ENCODE peak calls at places on chromosomes 11 and 22, in seven cellular contexts. T, W, G, Y, B, E and I are unnamed samples.

GRCh38 chr11:102843474-102843873 is at the start of gene MMP3:
- DNase-seq in B (no peak), W (no peak), G (no peak), T (no peak), Y (no peak), E (no peak), I (no peak)

GRCh38 chr11:61315260-61315659 is 17.6 kb downstream of the DDB1 start:
- DNase-seq in E (no peak), B (no peak), W (no peak), G (no peak), Y (no peak), T (no peak), I (no peak)

GRCh38 chr22:41799486-41800347 is 762 bp upstream of the CCDC134 start:
- DNase-seq in B (no peak), G (no peak), Y (no peak), E (peak), W (no peak), T (peak), I (no peak)

GRCh38 chr11:132962026-132962425 is 570.3 kb downstream of the OPCML start:
- DNase-seq in Y (no peak), W (no peak), T (no peak), E (peak), B (no peak), G (no peak), I (no peak)

GRCh38 chr11:3164138-3164539 is 971 bp downstream of the OSBPL5 start:
- DNase-seq in G (no peak), E (peak), Y (no peak), B (no peak), T (peak), W (no peak), I (no peak)

GRCh38 chr11:47617417-47617809 is 23.2 kb upstream of the C1QTNF4 start:
- DNase-seq in E (no peak), Y (no peak), W (no peak), G (no peak), T (no peak), B (no peak), I (peak)

GRCh38 chr22:32985899-32986772 is 72.0 kb downstream of the SYN3 start:
- DNase-seq in G (peak), Y (no peak), B (peak), W (peak), T (peak), E (peak), I (peak)

GRCh38 chr22:43622886-43623285 is 189.2 kb downstream of the EFCAB6 start:
- DNase-seq in Y (no peak), W (no peak), B (no peak), E (no peak), T (no peak), G (no peak), I (no peak)

GRCh38 chr11:48096588-48097525 is 116.5 kb downstream of the PTPRJ start:
- DNase-seq in W (peak), Y (no peak), G (peak), B (no peak), T (no peak), E (no peak), I (no peak)

GRCh38 chr22:28440517-28441366 is 238.9 kb downstream of the TTC28 start:
- DNase-seq in E (peak), G (no peak), T (no peak), Y (no peak), W (no peak), B (no peak), I (peak)

GRCh38 chr11:124669193-124669592 is 4.3 kb downstream of the SIAE start:
- DNase-seq in B (no peak), W (peak), G (peak), E (peak), T (peak), Y (no peak), I (peak)

DNA sequence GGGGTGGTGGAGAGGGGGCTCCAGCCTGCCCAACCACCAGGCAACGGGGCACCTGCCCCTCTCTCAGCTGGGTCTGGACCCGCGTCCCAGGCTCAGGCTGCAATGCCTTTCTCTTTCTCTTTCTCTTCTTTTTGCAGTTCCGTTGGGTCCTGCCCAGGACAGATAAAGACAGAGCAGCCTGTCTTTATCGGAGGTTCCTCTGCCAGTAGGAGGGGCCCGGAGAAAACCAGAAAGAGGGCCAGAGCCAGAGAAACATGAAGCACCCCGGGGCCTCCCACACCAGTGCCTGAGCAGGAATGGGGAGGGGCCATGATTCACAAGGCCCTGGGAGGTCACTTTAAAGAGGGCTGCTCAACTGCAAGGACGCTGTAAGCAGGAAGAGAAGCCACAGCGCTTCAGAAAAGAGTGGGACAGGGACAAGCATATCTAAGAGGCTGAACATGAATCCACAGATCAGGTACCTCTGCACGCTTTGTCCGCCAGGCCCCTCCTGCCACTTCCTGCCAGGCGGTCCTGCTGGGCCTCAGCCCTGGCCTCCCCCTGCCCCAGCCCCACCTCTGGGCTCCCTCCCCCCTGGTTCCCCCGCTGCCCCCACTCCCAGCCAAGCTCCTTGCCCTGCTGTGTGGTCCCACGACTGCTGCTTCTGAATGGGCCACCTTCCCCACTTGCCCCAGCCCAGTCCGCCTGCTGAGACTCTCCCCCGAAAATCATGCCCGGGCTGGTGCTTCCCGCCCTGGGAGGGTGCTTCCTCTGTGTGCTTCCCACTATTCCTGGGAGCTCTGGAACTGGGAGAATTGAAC is at the start of gene APOBEC3C:
- DNase-seq in T (peak), W (peak), B (no peak), G (peak), Y (peak), E (peak), I (peak)
- TF ChIP-seq MAX in T (peak), W (no peak), B (no peak), G (no peak), Y (peak), E (no peak), I (no peak)

DNA sequence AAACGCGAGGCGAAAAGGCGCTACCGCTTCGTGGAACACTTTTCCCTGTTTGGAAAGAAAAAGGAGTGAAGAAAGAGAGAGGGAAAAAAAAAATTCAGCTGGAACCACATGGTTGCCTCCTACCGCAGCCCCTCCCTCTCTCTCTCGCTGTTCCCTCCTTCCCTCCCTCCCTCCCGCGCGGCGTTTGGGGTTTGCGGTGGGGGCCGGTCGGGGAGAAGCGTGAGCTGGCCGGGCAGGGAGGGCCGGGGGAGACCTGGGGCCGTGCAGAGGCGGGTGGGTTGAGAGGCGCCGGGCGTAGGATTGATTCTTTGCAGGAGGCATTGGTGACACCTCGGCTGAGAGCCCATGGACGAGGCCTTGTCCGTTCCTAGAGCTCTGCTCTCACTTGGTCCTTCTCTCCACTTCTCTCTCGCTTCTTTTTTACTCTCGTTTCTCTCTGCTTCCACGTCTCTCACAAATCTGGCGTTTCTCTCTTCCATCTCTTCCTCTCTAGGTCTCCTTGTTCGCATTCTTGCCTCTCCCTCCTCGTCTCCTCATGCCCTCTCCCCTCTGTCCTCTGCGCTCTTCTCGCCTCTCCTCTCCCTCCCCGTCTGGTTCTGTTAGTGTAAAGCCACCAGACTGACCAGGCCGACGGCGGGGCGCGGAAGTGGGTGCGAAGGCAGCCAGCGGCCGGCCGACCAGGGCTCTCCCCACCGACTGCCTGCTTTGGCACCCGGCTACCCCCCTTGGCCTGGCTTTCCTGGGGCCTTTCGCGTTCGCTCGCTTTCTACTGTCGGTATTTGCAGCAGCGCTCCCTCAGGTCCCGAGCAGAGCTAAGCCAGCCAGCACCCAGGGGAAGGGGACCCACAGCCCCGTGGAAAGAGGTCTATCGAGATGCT is at the start of gene CLMP:
- DNase-seq in G (no peak), Y (no peak), T (no peak), W (no peak), B (no peak), E (peak), I (no peak)
- TF ChIP-seq POLR2AphosphoS5 in G (no peak), Y (no peak), T (no peak), W (no peak), B (peak), E (no peak), I (no peak)

GRCh38 chr11:75938543-75938942 is 123.5 kb downstream of the UVRAG start:
- DNase-seq in W (no peak), B (no peak), G (no peak), E (no peak), Y (no peak), T (no peak), I (peak)
- TF ChIP-seq MAX in W (no peak), B (no peak), G (no peak), E (no peak), Y (no peak), T (no peak), I (no peak)

GRCh38 chr11:119681537-119681936 is 47.5 kb downstream of the NECTIN1 start:
- DNase-seq in Y (no peak), G (no peak), B (no peak), T (no peak), E (no peak), W (no peak), I (no peak)
- TF ChIP-seq POLR2AphosphoS5 in Y (no peak), G (no peak), B (no peak), T (no peak), E (no peak), W (no peak), I (no peak)

GRCh38 chr22:36580846-36581245 is 51.9 kb upstream of the EIF3D start:
- DNase-seq in G (no peak), W (no peak), T (no peak), Y (no peak), E (no peak), B (no peak), I (no peak)

GRCh38 chr22:36579441-36579840 is 50.5 kb upstream of the EIF3D start:
- DNase-seq in T (no peak), G (no peak), B (no peak), E (no peak), Y (no peak), W (no peak), I (no peak)

GRCh38 chr22:36577019-36577418 is 48.1 kb upstream of the EIF3D start:
- DNase-seq in T (no peak), W (peak), G (peak), E (no peak), Y (no peak), B (no peak), I (no peak)

GRCh38 chr22:36580371-36580770 is 51.4 kb upstream of the EIF3D start:
- DNase-seq in W (no peak), B (no peak), E (no peak), G (no peak), Y (no peak), T (no peak), I (no peak)

GRCh38 chr22:36578619-36579018 is 49.7 kb upstream of the EIF3D start:
- DNase-seq in Y (no peak), G (no peak), B (no peak), E (no peak), W (no peak), T (no peak), I (no peak)
- TF ChIP-seq MAX in Y (no peak), G (no peak), B (no peak), E (no peak), W (no peak), T (no peak), I (no peak)

DNA sequence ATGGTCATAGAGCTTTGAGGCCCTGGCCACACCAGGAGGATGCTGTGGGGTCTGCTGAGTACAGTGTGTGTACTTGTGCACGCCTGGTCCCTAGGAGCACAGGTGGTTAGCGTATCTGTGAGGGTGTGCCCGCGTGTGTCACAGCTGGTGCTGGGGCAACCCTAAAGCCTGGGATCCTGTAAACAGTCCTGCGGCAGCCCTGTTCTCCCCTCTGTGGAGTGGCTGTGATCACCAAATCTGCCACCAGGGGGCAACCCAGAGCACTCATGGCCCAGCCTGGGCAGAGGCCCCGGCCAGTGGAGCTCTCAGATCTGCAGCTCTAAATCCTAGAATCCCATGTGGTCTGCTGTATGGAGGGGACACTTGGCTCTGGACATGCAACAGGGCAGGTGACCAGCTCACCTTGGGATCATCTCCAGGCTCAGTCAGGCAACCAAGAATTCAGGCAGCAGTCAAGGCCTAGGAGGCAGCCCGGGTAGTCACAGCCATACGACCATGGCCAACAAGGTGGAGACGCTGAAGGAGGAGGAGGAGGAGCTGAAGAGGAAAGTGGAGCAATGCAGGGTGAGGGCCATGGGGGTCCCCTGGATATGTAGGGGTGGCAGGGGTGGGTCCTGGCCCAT is 3.9 kb downstream of the SH3BP1 start:
- DNase-seq in E (peak), T (peak), W (no peak), Y (no peak), B (no peak), G (no peak), I (peak)
- TF ChIP-seq POLR2AphosphoS5 in E (no peak), T (no peak), W (no peak), Y (no peak), B (no peak), G (no peak), I (no peak)

GRCh38 chr11:69726019-69726418 is 22.2 kb upstream of the FGF19 start:
- DNase-seq in B (no peak), T (no peak), E (no peak), Y (no peak), G (no peak), W (no peak), I (no peak)

GRCh38 chr11:69718912-69719311 is 15.1 kb upstream of the FGF19 start:
- DNase-seq in B (no peak), W (no peak), T (no peak), Y (no peak), G (no peak), E (no peak), I (no peak)

GRCh38 chr11:69718147-69718546 is 14.3 kb upstream of the FGF19 start:
- DNase-seq in B (peak), E (peak), W (no peak), G (peak), T (peak), Y (no peak), I (peak)

GRCh38 chr11:69721061-69721460 is 17.2 kb upstream of the FGF19 start:
- DNase-seq in B (no peak), T (no peak), W (no peak), Y (no peak), G (no peak), E (no peak), I (no peak)

GRCh38 chr11:69721745-69722144 is 17.9 kb upstream of the FGF19 start:
- DNase-seq in G (no peak), W (no peak), B (no peak), E (no peak), T (no peak), Y (no peak), I (no peak)
- TF ChIP-seq MAX in G (no peak), W (peak), B (peak), E (no peak), T (no peak), Y (no peak), I (no peak)

DNA sequence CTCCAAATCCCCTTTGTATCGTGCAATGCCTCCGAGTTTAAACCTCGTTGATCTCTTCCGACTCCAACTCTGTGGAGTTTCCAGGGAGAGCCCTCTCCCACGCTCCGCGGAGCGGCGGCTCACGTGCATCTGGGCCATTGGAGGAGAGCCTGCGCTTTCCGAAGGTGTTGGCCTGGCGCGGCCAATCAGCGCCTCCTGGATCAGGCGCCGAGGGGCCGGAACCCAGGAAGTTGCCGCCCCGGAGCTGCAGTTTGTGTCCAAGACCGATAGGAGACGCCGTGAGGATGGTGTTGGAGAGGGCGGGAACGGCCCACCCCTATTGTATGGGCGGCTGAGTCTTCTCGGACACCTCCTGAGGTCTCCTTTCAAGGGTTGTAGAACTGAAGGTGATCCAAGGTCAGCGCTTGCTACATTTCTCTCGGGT is 1.6 kb downstream of the ADAMTS15 start:
- DNase-seq in G (no peak), E (peak), T (peak), W (no peak), B (peak), Y (no peak), I (no peak)
- TF ChIP-seq POLR2AphosphoS5 in G (no peak), E (no peak), T (no peak), W (no peak), B (no peak), Y (no peak), I (no peak)

DNA sequence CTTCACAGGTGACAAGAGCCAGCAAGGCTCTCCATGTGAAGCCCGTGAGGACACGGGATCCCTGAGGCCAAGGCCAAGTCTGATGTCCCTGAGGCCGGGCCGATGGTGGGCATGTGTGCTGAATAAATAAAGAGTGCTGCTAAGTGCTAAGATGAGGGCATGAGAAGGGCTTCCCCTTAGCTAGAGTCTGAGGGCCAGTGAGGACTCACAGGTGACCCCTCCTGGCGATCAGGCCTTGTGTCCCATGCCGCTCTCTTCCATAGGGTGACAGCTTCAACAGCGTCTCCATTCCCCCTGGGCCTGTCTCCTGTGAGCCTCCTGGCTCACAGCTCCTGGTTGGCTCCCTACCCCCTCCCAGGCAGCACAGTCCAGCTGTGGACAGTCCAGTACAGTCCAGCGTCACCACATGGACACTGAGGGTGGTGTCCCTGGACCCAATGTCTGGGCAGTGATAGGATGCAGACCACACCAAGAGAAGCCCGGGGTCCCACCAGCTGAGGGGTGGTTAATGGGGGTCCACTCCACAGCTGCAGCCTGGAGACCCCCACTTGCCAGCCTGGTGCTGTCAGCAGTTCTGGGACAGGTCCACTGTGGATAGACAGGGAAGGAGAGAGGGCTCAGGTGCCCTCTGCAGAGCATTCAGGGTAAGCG is 1033.2 kb downstream of the TBC1D22A start:
- DNase-seq in B (no peak), T (no peak), Y (no peak), G (no peak), E (no peak), W (no peak), I (no peak)
- TF ChIP-seq MAX in B (no peak), T (no peak), Y (no peak), G (no peak), E (no peak), W (no peak), I (no peak)